ENCODE peak calls at places on chromosomes 6 and 20, in seven cellular contexts. O is K562, Y is HCT116, K is H1, J is SK-N-SH, R is HepG2, G is GM12878. F is an unnamed sample.

GRCh38 chr6:70863343-70863742 is 93.5 kb downstream of the B3GAT2 start:
- DNase-seq in G (no peak), K (no peak), Y (no peak), J (no peak), R (no peak), O (no peak), F (no peak)

GRCh38 chr20:32018269-32019155 is 8.3 kb downstream of the CCM2L start:
- DNase-seq in K (peak; percentile 57), O (peak; percentile 88), G (no peak), J (peak; percentile 96), R (peak; percentile 76), Y (peak; percentile 81), F (no peak)

GRCh38 chr6:62280099-62280498 is 5.9 kb downstream of the KHDRBS2 start:
- DNase-seq in K (no peak), R (no peak), J (no peak), G (no peak), O (no peak), Y (no peak), F (no peak)

GRCh38 chr20:44810391-44811149 is at the start of gene RIMS4:
- DNase-seq in Y (no peak), O (no peak), K (no peak), R (no peak), G (no peak), J (peak; percentile 94), F (no peak)

GRCh38 chr20:37366749-37367148 is 20.8 kb downstream of the SRC start:
- DNase-seq in G (no peak), J (no peak), K (no peak), Y (no peak), O (no peak), R (no peak), F (no peak)

GRCh38 chr6:16206595-16207037 is 31.8 kb upstream of the GMPR start:
- DNase-seq in Y (peak; percentile 37), K (no peak), G (no peak), O (peak; percentile 84), J (peak; percentile 80), R (peak; percentile 50), F (no peak)

GRCh38 chr6:33427585-33428218 is 7.8 kb downstream of the SYNGAP1 start:
- DNase-seq in R (no peak), G (no peak), O (peak; percentile 93), J (peak; percentile 80), Y (no peak), K (no peak), F (no peak)

GRCh38 chr6:33633462-33634158 is 12.5 kb downstream of the ITPR3 start:
- DNase-seq in K (no peak), Y (no peak), G (no peak), J (peak; percentile 90), O (peak; percentile 90), R (no peak), F (no peak)

GRCh38 chr20:23255658-23256385 is 94.8 kb upstream of the NXT1 start:
- DNase-seq in G (no peak), Y (no peak), J (no peak), O (no peak), K (no peak), R (no peak), F (no peak)

GRCh38 chr6:144075884-144076283 is 19.5 kb downstream of the SF3B5 start:
- DNase-seq in R (no peak), O (no peak), J (no peak), Y (no peak), K (no peak), G (no peak), F (no peak)

GRCh38 chr6:162474722-162475121 is 252.8 kb downstream of the PRKN start:
- DNase-seq in R (no peak), J (no peak), O (no peak), G (no peak), K (no peak), Y (no peak), F (no peak)

GRCh38 chr6:112881828-112882227 is 534.7 kb downstream of the RFPL4B start:
- DNase-seq in O (no peak), G (no peak), Y (no peak), R (no peak), K (no peak), J (no peak), F (no peak)

GRCh38 chr6:112881027-112881426 is 533.9 kb downstream of the RFPL4B start:
- DNase-seq in G (no peak), R (no peak), K (no peak), O (peak; percentile 47), J (no peak), Y (no peak), F (no peak)

GRCh38 chr6:112882381-112882780 is 535.3 kb downstream of the RFPL4B start:
- DNase-seq in R (no peak), O (no peak), J (no peak), G (no peak), Y (no peak), K (no peak), F (no peak)

GRCh38 chr6:112879920-112880413 is 532.8 kb downstream of the RFPL4B start:
- DNase-seq in O (peak; percentile 85), J (no peak), K (peak; percentile 81), G (no peak), Y (no peak), R (peak; percentile 85), F (no peak)

DNA sequence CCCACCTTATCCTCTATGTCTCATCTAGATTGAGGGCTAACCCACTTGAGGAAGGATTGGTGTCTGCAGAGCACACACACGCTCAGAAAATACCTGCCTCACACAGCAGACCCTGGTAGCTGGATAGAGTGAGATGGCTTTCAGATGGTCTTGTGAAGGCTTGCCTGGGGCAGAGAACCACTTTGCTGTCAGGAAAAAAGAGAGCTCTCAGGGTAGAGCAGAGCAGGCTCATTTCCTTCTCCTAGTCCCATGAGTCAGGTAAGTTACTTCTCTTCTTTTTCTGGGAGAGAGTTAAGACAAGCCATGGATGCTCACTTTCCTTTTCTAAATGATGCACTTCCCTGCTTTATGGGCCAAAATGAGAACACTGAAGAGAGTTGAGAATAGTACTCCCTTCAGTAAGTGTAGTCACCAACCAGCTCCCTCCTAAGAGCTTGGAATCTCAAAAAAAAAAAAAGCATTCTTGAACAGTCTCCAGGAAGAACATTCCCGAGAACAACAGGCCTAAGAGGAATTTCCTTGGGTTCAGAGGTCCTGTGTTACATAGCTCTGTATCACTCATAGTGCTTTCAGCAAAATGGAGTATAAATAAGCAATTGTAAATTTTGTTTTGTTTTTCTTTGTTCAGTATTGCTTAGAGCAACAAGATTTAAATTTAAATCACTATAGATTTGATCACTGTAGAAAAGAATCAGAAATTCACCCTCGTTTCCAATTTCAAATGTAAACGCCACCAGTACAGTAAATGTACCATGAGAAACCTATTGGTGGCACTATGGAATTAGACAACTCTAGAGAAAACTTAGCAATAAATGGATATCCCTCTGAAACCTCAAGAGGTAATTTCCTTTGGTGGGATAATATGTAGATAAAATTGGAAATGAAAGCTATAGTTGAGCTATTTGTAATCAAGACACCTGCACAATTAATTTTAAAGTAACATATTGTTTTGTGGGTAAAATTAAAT is 530.3 kb downstream of the RFPL4B start:
- DNase-seq in J (peak; percentile 21), K (no peak), O (no peak), G (no peak), R (no peak), Y (no peak), F (peak; percentile 16)
- TF ChIP-seq YY1 in J (no peak), K (no peak), O (no peak), G (no peak), R (no peak), Y (no peak), F (no peak)

GRCh38 chr6:158357570-158358216 is 45.4 kb downstream of the TULP4 start:
- DNase-seq in J (no peak), K (no peak), O (no peak), Y (no peak), R (no peak), G (peak; percentile 62), F (no peak)

GRCh38 chr6:158358450-158359077 is 46.3 kb downstream of the TULP4 start:
- DNase-seq in K (no peak), O (no peak), R (no peak), Y (no peak), J (peak; percentile 65), G (no peak), F (no peak)

GRCh38 chr6:158354509-158354877 is 42.2 kb downstream of the TULP4 start:
- DNase-seq in J (no peak), O (no peak), R (no peak), G (no peak), K (no peak), Y (no peak), F (no peak)

GRCh38 chr6:158353851-158354508 is 41.7 kb downstream of the TULP4 start:
- DNase-seq in R (no peak), G (no peak), J (no peak), O (no peak), K (no peak), Y (no peak), F (no peak)

GRCh38 chr6:158356586-158357546 is 44.6 kb downstream of the TULP4 start:
- DNase-seq in O (no peak), G (no peak), R (no peak), Y (no peak), K (no peak), J (peak; percentile 33), F (no peak)
- TF ChIP-seq YY1 in O (no peak), G (no peak), R (no peak), Y (no peak), K (no peak), J (no peak), F (no peak)

GRCh38 chr20:4781637-4782349 is 60.1 kb downstream of the PRND start:
- DNase-seq in J (no peak), K (no peak), R (no peak), G (no peak), Y (no peak), O (no peak), F (no peak)

GRCh38 chr20:4780245-4780644 is 58.5 kb downstream of the PRND start:
- DNase-seq in R (no peak), O (no peak), K (no peak), G (no peak), Y (no peak), J (no peak), F (no peak)

GRCh38 chr20:4787069-4787468 is 65.4 kb downstream of the PRND start:
- DNase-seq in J (no peak), R (no peak), O (no peak), K (no peak), Y (no peak), G (no peak), F (no peak)

GRCh38 chr20:4781211-4781610 is 59.5 kb downstream of the PRND start:
- DNase-seq in K (no peak), R (no peak), G (no peak), O (no peak), Y (no peak), J (no peak), F (no peak)

GRCh38 chr20:4782373-4782772 is 60.7 kb downstream of the PRND start:
- DNase-seq in O (no peak), G (no peak), K (no peak), J (no peak), Y (no peak), R (no peak), F (no peak)
- TF ChIP-seq YY1 in O (no peak), G (no peak), K (no peak), J (no peak), Y (no peak), R (no peak), F (no peak)

DNA sequence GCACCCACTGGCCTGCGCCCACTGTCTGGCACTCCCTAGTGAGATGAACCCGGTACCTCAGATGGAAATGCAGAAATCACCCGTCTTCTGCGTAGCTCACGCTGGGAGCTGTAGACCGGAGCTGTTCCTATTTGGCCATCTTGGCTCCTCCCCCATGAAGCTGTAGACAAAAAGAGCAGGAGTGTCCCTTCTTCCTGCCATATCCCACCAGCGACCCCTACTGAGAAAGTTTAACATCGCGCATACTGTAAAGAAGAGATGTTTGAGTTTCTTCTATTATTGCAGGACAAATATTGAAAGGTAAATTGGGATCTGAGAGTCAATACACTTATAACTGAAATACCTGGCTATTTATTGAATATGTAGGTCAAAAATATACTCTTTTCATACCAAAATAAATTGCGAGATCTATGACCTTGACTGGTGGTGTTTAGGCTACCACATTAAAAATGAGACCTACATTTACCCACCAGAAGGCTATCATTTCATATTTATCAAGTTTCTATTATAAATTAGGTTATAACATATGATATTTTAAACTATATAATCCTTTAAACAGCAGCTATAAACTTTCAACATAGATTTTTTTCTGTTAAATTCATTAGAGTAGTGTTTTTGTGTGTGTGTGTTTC is 586.3 kb downstream of the HTR1B start:
- DNase-seq in G (no peak), K (peak; percentile 75), J (peak; percentile 56), R (peak; percentile 65), Y (no peak), O (no peak), F (peak; percentile 74)
- TF ChIP-seq YY1 in G (no peak), K (peak; percentile 68), J (no peak), R (no peak), Y (no peak), O (no peak), F (no peak)